ENCODE peak calls at places on chromosomes 2 and 18, in four cellular contexts. D is iris pigment epithelial cell, V is epithelial cell of esophagus, L is immature natural killer cell. S is an unnamed sample.

GRCh38 chr2:29130295-29130694 is 15.1 kb downstream of the CLIP4 start:
- DNase-seq in D (peak; percentile 91), V (peak; percentile 87), L (no peak), S (peak; percentile 29)

GRCh38 chr2:232142049-232142448 is 180.5 kb downstream of the DIS3L2 start:
- DNase-seq in D (peak; percentile 20), V (peak; percentile 44), L (no peak), S (no peak)

GRCh38 chr2:138500592-138501426 is 761 bp upstream of the SPOPL start:
- DNase-seq in D (no peak), V (no peak), L (no peak), S (no peak)

GRCh38 chr18:50895350-50896045 is 16.6 kb downstream of the ME2 start:
- DNase-seq in D (no peak), V (no peak), L (no peak), S (no peak)

GRCh38 chr18:48761582-48761981 is 189.2 kb downstream of the SMAD7 start:
- DNase-seq in D (no peak), V (no peak), L (no peak), S (no peak)

GRCh38 chr2:177396630-177397460 is 4.3 kb downstream of the AGPS start:
- DNase-seq in D (peak; percentile 77), V (peak; percentile 81), L (no peak), S (no peak)

GRCh38 chr2:119259296-119259860 is 35.7 kb downstream of the STEAP3 start:
- DNase-seq in D (no peak), V (no peak), L (no peak), S (no peak)

GRCh38 chr2:224793961-224794360 is 77.8 kb upstream of the CCDC195 start:
- DNase-seq in D (no peak), V (no peak), L (no peak), S (no peak)

GRCh38 chr2:160224060-160224459 is 24.0 kb upstream of the ITGB6 start:
- DNase-seq in D (peak; percentile 98), V (peak; percentile 95), L (no peak), S (peak; percentile 41)

GRCh38 chr2:202541137-202541536 is 93.6 kb upstream of the FAM117B start:
- DNase-seq in D (no peak), V (no peak), L (no peak), S (no peak)

GRCh38 chr2:112646791-112647720 is 1.3 kb downstream of the SLC20A1 start:
- DNase-seq in D (peak; percentile 41), V (no peak), L (no peak), S (peak; percentile 8)

GRCh38 chr2:85347554-85347953 is 6.8 kb downstream of the RETSAT start:
- DNase-seq in D (no peak), V (no peak), L (no peak), S (no peak)

GRCh38 chr2:101125374-101125773 is 25.8 kb downstream of the TBC1D8 start:
- DNase-seq in D (peak; percentile 70), V (peak; percentile 63), L (peak; percentile 48), S (peak; percentile 68)

GRCh38 chr2:16763493-16763899 is 97.9 kb upstream of the CYRIA start:
- DNase-seq in D (peak; percentile 10), V (peak; percentile 27), L (no peak), S (peak; percentile 78)

GRCh38 chr2:127410871-127411396 is 7.3 kb upstream of the PROC start:
- DNase-seq in D (peak; percentile 70), V (peak; percentile 42), L (no peak), S (no peak)

GRCh38 chr18:45820144-45820745 is 5.2 kb upstream of the SIGLEC15 start:
- DNase-seq in D (no peak), V (no peak), L (no peak), S (peak; percentile 25)

GRCh38 chr18:21117385-21118135 is 5.9 kb upstream of the ROCK1 start:
- DNase-seq in D (peak; percentile 92), V (no peak), L (no peak), S (peak; percentile 67)

GRCh38 chr2:127096718-127097470 is 10.1 kb downstream of the BIN1 start:
- DNase-seq in D (no peak), V (no peak), L (no peak), S (no peak)

GRCh38 chr2:188512456-188512855 is 220.8 kb downstream of the GULP1 start:
- DNase-seq in D (peak; percentile 69), V (peak; percentile 57), L (no peak), S (peak; percentile 3)

GRCh38 chr2:42923632-42924425 is 131.4 kb upstream of the HAAO start:
- DNase-seq in D (peak; percentile 72), V (peak; percentile 60), L (no peak), S (no peak)

S was measured in MV-4-11.